ENCODE peak calls at places on chromosomes 2 and 18, in six cellular contexts. B, D, E, F, L and Z are unnamed samples.

GRCh38 chr2:85504434-85505261 is 34.3 kb upstream of the MAT2A start:
- DNase-seq in B (peak; percentile 72), F (peak; percentile 71), E (no peak), D (peak; percentile 70), L (no peak), Z (no peak)

GRCh38 chr18:8107426-8107825 is 501.8 kb upstream of the RAB12 start:
- DNase-seq in D (no peak), L (no peak), E (no peak), B (no peak), F (no peak), Z (no peak)

GRCh38 chr18:59744271-59744721 is 47.1 kb upstream of the CCBE1 start:
- DNase-seq in F (no peak), L (no peak), B (no peak), E (no peak), D (no peak), Z (no peak)

GRCh38 chr18:46386788-46387187 is 270.2 kb downstream of the LOXHD1 start:
- DNase-seq in L (no peak), B (peak; percentile 57), D (no peak), E (no peak), F (no peak), Z (no peak)

GRCh38 chr2:231361701-231362588 is 33.6 kb upstream of the B3GNT7 start:
- DNase-seq in E (no peak), D (no peak), F (no peak), L (no peak), B (no peak), Z (peak; percentile 71)

GRCh38 chr2:73111300-73112025 is 1.3 kb downstream of the RAB11FIP5 start:
- DNase-seq in L (no peak), F (no peak), E (no peak), D (no peak), B (peak; percentile 53), Z (peak; percentile 50)

GRCh38 chr2:135151615-135152014 is 99.5 kb downstream of the RAB3GAP1 start:
- DNase-seq in B (no peak), D (no peak), L (no peak), F (no peak), E (no peak), Z (no peak)

GRCh38 chr18:76493213-76494107 is 1.6 kb downstream of the ZNF516 start:
- DNase-seq in E (no peak), L (no peak), D (peak; percentile 96), F (peak; percentile 33), B (no peak), Z (peak; percentile 78)

GRCh38 chr2:8225798-8226197 is 456.1 kb upstream of the ID2 start:
- DNase-seq in D (no peak), L (no peak), F (no peak), B (no peak), E (no peak), Z (no peak)

GRCh38 chr2:215950009-215950408 is 63.3 kb downstream of the MREG start:
- DNase-seq in F (peak; percentile 32), B (no peak), D (peak; percentile 1), L (no peak), E (no peak), Z (peak; percentile 73)

GRCh38 chr18:61949946-61950345 is 57.1 kb upstream of the RNF152 start:
- DNase-seq in F (no peak), D (no peak), E (no peak), B (peak; percentile 63), L (no peak), Z (no peak)